ENCODE peak calls at places on chromosomes 6 and 20, in six cellular contexts. I is SIG-M5; F is activated gamma-delta T cell treated with anti-CD3 and anti-CD28 coated beads, Interleukin-2, amount 50 U/mL, for 16 hours; M is WTC11; O is stimulated activated CD4-positive, alpha-beta T cell treated with anti-CD3 and anti-CD28 coated beads, Interleukin-1b, Interleukin-23, amount 100 ng/mL, for 48 hours; C is stimulated activated CD8-positive, alpha-beta memory T cell treated with anti-CD3 and anti-CD28 coated beads, Interleukin-4, amount 100 ng/mL, for 24 hours. R is an unnamed sample.

GRCh38 chr20:53660078-53660909 is 66.7 kb upstream of the ZNF217 start:
- DNase-seq in C (no peak), O (peak; percentile 45), F (no peak), M (peak; percentile 23), I (no peak), R (no peak)

GRCh38 chr6:143806282-143807102 is 36.6 kb upstream of the LTV1 start:
- DNase-seq in F (peak; percentile 49), C (peak; percentile 79), I (no peak), M (no peak), O (peak; percentile 87), R (no peak)

GRCh38 chr6:10418862-10419748 is 4.2 kb upstream of the TFAP2A start:
- DNase-seq in O (no peak), I (no peak), C (no peak), F (no peak), M (peak; percentile 83), R (peak; percentile 65)

GRCh38 chr6:7617954-7618764 is 28.2 kb downstream of the SNRNP48 start:
- DNase-seq in I (peak; percentile 23), M (no peak), O (peak; percentile 16), C (no peak), F (no peak), R (no peak)

GRCh38 chr6:43682724-43683429 is 4.7 kb downstream of the MRPS18A start:
- DNase-seq in I (no peak), F (no peak), O (no peak), M (no peak), C (no peak), R (no peak)

GRCh38 chr6:41836022-41836659 is 48.6 kb downstream of the TOMM6 start:
- DNase-seq in M (no peak), I (no peak), C (no peak), O (no peak), F (no peak), R (no peak)

GRCh38 chr20:61516398-61517208 is 264.5 kb downstream of the CDH4 start:
- DNase-seq in C (no peak), I (no peak), M (no peak), O (no peak), F (no peak), R (no peak)

GRCh38 chr6:143755301-143755744 is 77.6 kb downstream of the PHACTR2 start:
- DNase-seq in M (no peak), C (no peak), O (no peak), F (no peak), I (no peak), R (no peak)

GRCh38 chr6:45843848-45844521 is 171.7 kb downstream of the CLIC5 start:
- DNase-seq in M (no peak), C (no peak), F (no peak), I (no peak), O (no peak), R (no peak)

GRCh38 chr6:99614430-99615161 is 8.0 kb downstream of the PRDM13 start:
- DNase-seq in F (no peak), M (peak; percentile 68), C (no peak), O (no peak), I (no peak), R (peak; percentile 58)

GRCh38 chr20:20711413-20711812 is 1.0 kb downstream of the RALGAPA2 start:
- DNase-seq in F (no peak), O (no peak), M (no peak), I (no peak), C (no peak), R (no peak)

GRCh38 chr6:113122060-113122459 is 735.1 kb upstream of the MARCKS start:
- DNase-seq in I (no peak), F (no peak), M (peak; percentile 21), C (no peak), O (no peak), R (no peak)

GRCh38 chr6:170276369-170277057 is 14.4 kb downstream of the DLL1 start:
- DNase-seq in O (no peak), I (no peak), M (no peak), C (no peak), F (no peak), R (no peak)

GRCh38 chr6:100455230-100456124 is 9.2 kb downstream of the SIM1 start:
- DNase-seq in I (no peak), O (no peak), C (no peak), M (peak; percentile 53), F (no peak), R (peak; percentile 46)

GRCh38 chr6:3939964-3940363 is 90.8 kb downstream of the FAM50B start:
- DNase-seq in F (no peak), I (no peak), M (no peak), O (no peak), C (no peak), R (no peak)

GRCh38 chr6:107444277-107444676 is 15.1 kb downstream of the PDSS2 start:
- DNase-seq in F (no peak), M (no peak), I (no peak), O (no peak), C (no peak), R (no peak)

GRCh38 chr6:24385536-24386269 is 17.0 kb upstream of the MRS2 start:
- DNase-seq in O (no peak), F (no peak), I (no peak), M (no peak), C (no peak), R (no peak)

GRCh38 chr20:19928379-19929360 is 88.5 kb upstream of the NAA20 start:
- DNase-seq in M (no peak), F (no peak), C (no peak), I (no peak), O (no peak), R (no peak)

GRCh38 chr20:38032585-38033329 is 499 bp downstream of the TTI1 start:
- DNase-seq in F (peak; percentile 52), M (no peak), I (no peak), O (peak; percentile 72), C (peak; percentile 48), R (no peak)

R was measured in nephron progenitor cell.